ENCODE peak calls at places on chromosomes 16 and 17, in ten cellular contexts. O, B, I, K, T, D, V, Q, U and Z are unnamed samples.
A peak's percentile ranks its signal among the peaks of the same experiment; 100 is the strongest.

GRCh38 chr16:9695152-9695551 is 487.1 kb downstream of the GRIN2A start:
- DNase-seq in Q (no peak), K (no peak), I (no peak), V (no peak), B (no peak), U (no peak), T (no peak), D (no peak), O (no peak), Z (no peak)

GRCh38 chr17:81151039-81151677 is 14.1 kb upstream of the PVALEF start:
- DNase-seq in T (no peak), K (no peak), Q (no peak), B (no peak), V (no peak), D (no peak), U (no peak), O (no peak), I (no peak), Z (no peak)

GRCh38 chr17:1471931-1472727 is 16.1 kb upstream of the CRK start:
- DNase-seq in T (no peak), D (no peak), O (no peak), I (no peak), U (no peak), V (no peak), K (no peak), Q (no peak), B (no peak), Z (no peak)

GRCh38 chr17:65431116-65431515 is 130.3 kb downstream of the AXIN2 start:
- DNase-seq in K (no peak), I (no peak), T (no peak), O (no peak), U (no peak), Q (no peak), V (no peak), D (no peak), B (no peak), Z (no peak)

GRCh38 chr16:75742424-75743047 is 16.2 kb upstream of the CPHXL start:
- DNase-seq in Q (no peak), U (no peak), T (no peak), O (no peak), V (no peak), I (no peak), D (no peak), B (no peak), K (no peak), Z (no peak)

GRCh38 chr16:4846503-4846900 is 586 bp downstream of the GLYR1 start:
- DNase-seq in B (peak; percentile 24), T (no peak), Q (peak; percentile 41), K (peak; percentile 7), V (no peak), D (peak; percentile 20), I (no peak), U (no peak), O (no peak), Z (peak; percentile 48)

GRCh38 chr16:24729967-24730815 is 740 bp downstream of the TNRC6A start:
- DNase-seq in Q (peak; percentile 32), O (no peak), K (peak; percentile 6), I (peak; percentile 24), D (peak; percentile 39), T (peak; percentile 44), V (no peak), B (peak; percentile 49), U (no peak), Z (peak; percentile 38)

GRCh38 chr17:47276868-47277267 is 23.2 kb downstream of the ITGB3 start:
- DNase-seq in O (no peak), K (no peak), Q (no peak), V (no peak), T (no peak), B (no peak), U (no peak), D (no peak), I (no peak), Z (peak; percentile 79)

GRCh38 chr17:57675988-57676387 is 69.1 kb downstream of the CCDC182 start:
- DNase-seq in I (no peak), Q (no peak), T (no peak), U (no peak), O (peak; percentile 42), D (peak; percentile 2), V (no peak), K (no peak), B (no peak), Z (no peak)

GRCh38 chr16:24164402-24164801 is 91.7 kb upstream of the CACNG3 start:
- DNase-seq in Q (no peak), I (no peak), K (no peak), B (no peak), V (no peak), T (no peak), U (no peak), O (no peak), D (no peak), Z (no peak)

GRCh38 chr16:82031116-82032084 is 3.7 kb upstream of the HSD17B2 start:
- DNase-seq in T (peak; percentile 50), B (peak; percentile 63), O (no peak), D (no peak), I (no peak), V (no peak), K (no peak), U (no peak), Q (no peak), Z (no peak)

GRCh38 chr16:57590654-57591085 is 37.8 kb upstream of the ADGRG1 start:
- DNase-seq in I (no peak), B (peak; percentile 88), D (no peak), O (peak; percentile 83), V (no peak), U (no peak), Q (no peak), T (peak; percentile 63), K (no peak), Z (no peak)

GRCh38 chr17:75823257-75824041 is 20.8 kb downstream of the UNC13D start:
- DNase-seq in I (no peak), D (no peak), Q (no peak), B (no peak), V (no peak), K (no peak), U (no peak), T (no peak), O (no peak), Z (no peak)

GRCh38 chr16:77406680-77407079 is 28.2 kb downstream of the ADAMTS18 start:
- DNase-seq in T (no peak), Q (no peak), V (no peak), O (no peak), I (no peak), U (no peak), B (no peak), K (no peak), D (no peak), Z (no peak)

GRCh38 chr17:40980594-40980993 is 3.5 kb downstream of the KRT40 start:
- DNase-seq in D (no peak), K (no peak), T (no peak), U (no peak), Q (peak; percentile 1), B (no peak), V (no peak), O (no peak), I (no peak), Z (peak; percentile 17)

GRCh38 chr17:37098910-37099664 is 150.3 kb downstream of the AATF start:
- DNase-seq in O (no peak), U (no peak), I (no peak), B (no peak), D (no peak), V (no peak), T (no peak), K (no peak), Q (no peak), Z (no peak)